ENCODE peak calls at places on chromosomes 13 and 19, in eight cellular contexts. D, I, C, M, O, Z, F and Y are unnamed samples.

GRCh38 chr13:72850959-72851677 is 69.2 kb downstream of the PIBF1 start:
- DNase-seq in O (no peak), I (no peak), D (peak; percentile 51), C (no peak), Z (no peak), F (no peak), M (no peak), Y (no peak)

GRCh38 chr13:94312511-94313191 is 166.8 kb downstream of the DCT start:
- DNase-seq in Z (no peak), D (no peak), I (no peak), F (no peak), O (no peak), C (no peak), M (peak; percentile 75), Y (no peak)

GRCh38 chr19:4409123-4409933 is 6.9 kb downstream of the CHAF1A start:
- DNase-seq in O (no peak), D (no peak), I (peak; percentile 93), Z (no peak), M (no peak), F (no peak), C (no peak), Y (no peak)

GRCh38 chr19:30649934-30650614 is 277.9 kb downstream of the ZNF536 start:
- DNase-seq in O (no peak), D (no peak), I (no peak), M (no peak), F (no peak), Z (no peak), C (peak; percentile 63), Y (no peak)

GRCh38 chr13:108195861-108196260 is 19.5 kb downstream of the LIG4 start:
- DNase-seq in C (no peak), M (no peak), I (no peak), O (no peak), Z (no peak), D (no peak), F (no peak), Y (no peak)

GRCh38 chr19:37977992-37978391 is 71.0 kb downstream of the SIPA1L3 start:
- DNase-seq in D (no peak), I (no peak), C (peak; percentile 57), O (peak; percentile 49), Z (no peak), M (no peak), F (no peak), Y (peak; percentile 63)

GRCh38 chr13:94309997-94310842 is 169.3 kb downstream of the DCT start:
- DNase-seq in M (no peak), Z (no peak), C (peak; percentile 89), O (no peak), I (no peak), F (no peak), D (no peak), Y (peak; percentile 89)

GRCh38 chr19:40347476-40348124 is 597 bp downstream of the C19orf47 start:
- DNase-seq in C (no peak), Z (no peak), D (no peak), I (no peak), M (no peak), O (no peak), F (no peak), Y (no peak)

GRCh38 chr19:17202713-17203112 is 12.4 kb upstream of the USE1 start:
- DNase-seq in F (no peak), M (no peak), O (no peak), Z (no peak), D (no peak), C (no peak), I (no peak), Y (no peak)

GRCh38 chr19:12668937-12669271 is 2.3 kb downstream of the WDR83 start:
- DNase-seq in I (no peak), F (no peak), M (no peak), O (peak; percentile 77), C (peak; percentile 59), Z (peak; percentile 65), D (peak; percentile 80), Y (peak; percentile 40)

GRCh38 chr19:28472843-28473242 is 740.1 kb downstream of the UQCRFS1 start:
- DNase-seq in I (no peak), O (peak; percentile 80), D (no peak), F (no peak), Z (no peak), C (peak; percentile 18), M (no peak), Y (peak; percentile 37)

GRCh38 chr13:41613471-41613870 is 156.1 kb downstream of the RGCC start:
- DNase-seq in D (no peak), O (no peak), Z (no peak), F (no peak), I (no peak), M (no peak), C (no peak), Y (no peak)

GRCh38 chr13:78609464-78610205 is 6.3 kb upstream of the POU4F1 start:
- DNase-seq in M (peak; percentile 42), I (no peak), D (no peak), O (no peak), Z (no peak), F (no peak), C (no peak), Y (no peak)

GRCh38 chr13:43831088-43831487 is 44.3 kb upstream of the ENOX1 start:
- DNase-seq in D (no peak), I (no peak), C (peak; percentile 83), F (no peak), M (no peak), Z (no peak), O (no peak), Y (no peak)

GRCh38 chr19:13646758-13647157 is 117.6 kb upstream of the MRI1 start:
- DNase-seq in O (no peak), M (no peak), F (no peak), Z (no peak), I (no peak), D (no peak), C (no peak), Y (no peak)

GRCh38 chr13:27171244-27171829 is at the start of gene USP12:
- DNase-seq in Z (peak; percentile 37), D (peak; percentile 60), C (peak; percentile 39), F (peak; percentile 25), M (peak; percentile 41), O (peak; percentile 77), I (no peak), Y (no peak)

GRCh38 chr13:113903361-113903760 is 39.5 kb upstream of the GAS6 start:
- DNase-seq in Z (no peak), O (no peak), C (no peak), M (no peak), F (no peak), D (no peak), I (no peak), Y (no peak)

GRCh38 chr19:15595069-15595468 is 19.9 kb upstream of the CYP4F8 start:
- DNase-seq in Z (no peak), C (no peak), D (no peak), F (no peak), M (no peak), O (no peak), I (no peak), Y (no peak)

GRCh38 chr19:41590945-41591344 is 15.0 kb downstream of the CEACAM21 start:
- DNase-seq in I (no peak), D (no peak), Z (no peak), M (no peak), C (no peak), O (no peak), F (no peak), Y (no peak)

GRCh38 chr19:38867176-38867780 is 10.8 kb downstream of the RINL start:
- DNase-seq in D (no peak), O (no peak), Z (no peak), F (no peak), C (no peak), M (no peak), I (no peak), Y (no peak)

GRCh38 chr19:6671960-6672359 is 2.0 kb upstream of the TNFSF14 start:
- DNase-seq in C (no peak), F (no peak), I (no peak), Z (no peak), O (no peak), M (no peak), D (no peak), Y (no peak)

GRCh38 chr13:113793718-113794085 is 34.7 kb downstream of the TMEM255B start:
- DNase-seq in Z (no peak), I (no peak), O (peak; percentile 49), D (no peak), F (no peak), M (no peak), C (no peak), Y (no peak)

GRCh38 chr13:100722517-100722916 is 47.9 kb upstream of the TMTC4 start:
- DNase-seq in C (no peak), F (no peak), D (no peak), Z (no peak), M (no peak), I (no peak), O (no peak), Y (no peak)

GRCh38 chr13:55999709-56000108 is 1141.0 kb upstream of the PRR20A start:
- DNase-seq in O (no peak), C (no peak), I (peak; percentile 20), F (no peak), Z (no peak), D (no peak), M (no peak), Y (peak; percentile 13)

GRCh38 chr13:42985312-42986175 is 6.5 kb downstream of the EPSTI1 start:
- DNase-seq in F (no peak), D (peak; percentile 78), O (no peak), Z (no peak), M (no peak), C (peak; percentile 42), I (no peak), Y (no peak)

GRCh38 chr13:91126806-91127205 is 220.7 kb upstream of the MIR17HG start:
- DNase-seq in I (no peak), C (peak; percentile 37), Z (no peak), D (no peak), M (no peak), O (no peak), F (no peak), Y (peak; percentile 73)

GRCh38 chr19:49780861-49781260 is 14.1 kb downstream of the AP2A1 start:
- DNase-seq in I (no peak), F (no peak), O (no peak), C (no peak), M (no peak), D (no peak), Z (no peak), Y (no peak)

GRCh38 chr19:2456301-2456570 is 523 bp downstream of the LMNB2 start:
- DNase-seq in F (no peak), M (no peak), I (no peak), C (no peak), D (no peak), Z (no peak), O (no peak), Y (no peak)

GRCh38 chr13:44040070-44040753 is 160.5 kb downstream of the LACC1 start:
- DNase-seq in I (no peak), D (no peak), Z (no peak), O (no peak), C (peak; percentile 60), M (no peak), F (no peak), Y (no peak)

GRCh38 chr19:40674291-40674690 is 16.2 kb downstream of the NUMBL start:
- DNase-seq in F (no peak), O (no peak), M (no peak), Z (no peak), C (peak; percentile 32), I (no peak), D (no peak), Y (no peak)

GRCh38 chr19:19539738-19540703 is 2.0 kb downstream of the CILP2 start:
- DNase-seq in D (peak; percentile 87), I (no peak), F (no peak), C (peak; percentile 79), O (peak; percentile 84), M (no peak), Z (no peak), Y (no peak)

GRCh38 chr13:22451345-22451744 is 729.4 kb upstream of the SGCG start:
- DNase-seq in I (no peak), O (no peak), Z (no peak), M (no peak), F (no peak), D (no peak), C (peak; percentile 27), Y (no peak)